ENCODE peak calls at places on chromosomes 2 and 18, in four cellular contexts. C is left ventricle myocardium inferior, E is GM12878, J is fibroblast of pulmonary artery. Z is an unnamed sample.

GRCh38 chr2:140695163-140695562 is 1435.7 kb downstream of the LRP1B start:
- DNase-seq in C (no peak), E (no peak), J (peak), Z (no peak)

GRCh38 chr18:44715245-44715644 is 34.6 kb downstream of the SETBP1 start:
- DNase-seq in C (no peak), E (no peak), J (peak), Z (no peak)

GRCh38 chr2:157443090-157443489 is 799 bp downstream of the CYTIP start:
- DNase-seq in C (no peak), E (no peak), J (no peak), Z (no peak)

GRCh38 chr2:165305391-165306096 is 66.3 kb downstream of the SCN2A start:
- DNase-seq in C (no peak), E (no peak), J (peak), Z (no peak)

GRCh38 chr2:205865794-205866490 is 183.6 kb downstream of the NRP2 start:
- DNase-seq in C (no peak), E (no peak), J (no peak), Z (no peak)

GRCh38 chr2:215022418-215022817 is 116.0 kb downstream of the ABCA12 start:
- DNase-seq in C (no peak), E (no peak), J (peak), Z (no peak)

GRCh38 chr2:62458206-62459035 is 47.6 kb downstream of the TMEM17 start:
- DNase-seq in C (peak), E (no peak), J (no peak), Z (no peak)

GRCh38 chr2:64654993-64655666 is 1.4 kb upstream of the SERTAD2 start:
- DNase-seq in C (no peak), E (no peak), J (peak), Z (no peak)

GRCh38 chr2:98505311-98505808 is 60.7 kb downstream of the INPP4A start:
- DNase-seq in C (peak), E (no peak), J (no peak), Z (no peak)

GRCh38 chr2:71606244-71606643 is 152.9 kb downstream of the DYSF start:
- DNase-seq in C (no peak), E (no peak), J (no peak), Z (no peak)

GRCh38 chr2:230160112-230160660 is 59.6 kb downstream of the SP110 start:
- DNase-seq in C (no peak), E (peak), J (peak), Z (peak)

GRCh38 chr18:54983041-54983686 is 23.9 kb upstream of the CCDC68 start:
- DNase-seq in C (no peak), E (no peak), J (peak), Z (peak)

DNA sequence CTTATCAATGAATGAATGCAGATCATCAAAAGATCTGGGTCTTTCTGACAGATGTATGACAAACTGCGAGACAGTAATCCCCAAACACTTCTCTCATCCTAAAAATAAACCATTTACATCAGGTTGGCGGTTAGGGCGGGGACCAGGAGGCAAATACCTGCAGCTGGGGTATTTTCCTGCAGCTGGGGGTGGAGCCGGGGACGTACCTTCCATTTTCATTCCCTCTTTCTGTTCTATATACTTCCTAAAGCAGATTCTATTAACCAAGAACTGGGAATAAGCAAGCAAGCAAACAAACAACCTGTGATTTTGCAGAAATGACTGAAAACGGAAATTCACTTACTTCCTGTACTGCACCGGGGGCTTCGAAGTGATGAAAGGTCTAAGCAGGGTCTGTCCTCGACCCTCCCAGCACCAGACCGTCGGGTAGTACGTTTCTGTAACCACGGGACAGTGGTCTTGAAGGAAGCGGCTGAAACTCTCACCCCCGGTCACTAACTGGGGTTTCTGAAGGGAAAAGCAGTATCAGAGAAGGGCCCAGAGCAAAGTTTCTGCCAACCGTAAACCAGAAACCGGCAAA is 1.2 kb downstream of the ABHD3 start:
- DNase-seq in C (no peak), E (peak), J (no peak), Z (no peak)
- H3K4me3 ChIP-seq in C (peak), E (peak), J (peak), Z (peak)

GRCh38 chr18:9710037-9710436 is 1.9 kb downstream of the RAB31 start:
- DNase-seq in C (no peak), E (no peak), J (no peak), Z (no peak)

GRCh38 chr18:9706081-9706935 is 1.8 kb upstream of the RAB31 start:
- DNase-seq in C (no peak), E (no peak), J (no peak), Z (no peak)

GRCh38 chr18:9707381-9708056 is 582 bp upstream of the RAB31 start:
- DNase-seq in C (no peak), E (no peak), J (peak), Z (no peak)

GRCh38 chr18:9708882-9709877 is 1.1 kb downstream of the RAB31 start:
- DNase-seq in C (peak), E (no peak), J (peak), Z (no peak)

DNA sequence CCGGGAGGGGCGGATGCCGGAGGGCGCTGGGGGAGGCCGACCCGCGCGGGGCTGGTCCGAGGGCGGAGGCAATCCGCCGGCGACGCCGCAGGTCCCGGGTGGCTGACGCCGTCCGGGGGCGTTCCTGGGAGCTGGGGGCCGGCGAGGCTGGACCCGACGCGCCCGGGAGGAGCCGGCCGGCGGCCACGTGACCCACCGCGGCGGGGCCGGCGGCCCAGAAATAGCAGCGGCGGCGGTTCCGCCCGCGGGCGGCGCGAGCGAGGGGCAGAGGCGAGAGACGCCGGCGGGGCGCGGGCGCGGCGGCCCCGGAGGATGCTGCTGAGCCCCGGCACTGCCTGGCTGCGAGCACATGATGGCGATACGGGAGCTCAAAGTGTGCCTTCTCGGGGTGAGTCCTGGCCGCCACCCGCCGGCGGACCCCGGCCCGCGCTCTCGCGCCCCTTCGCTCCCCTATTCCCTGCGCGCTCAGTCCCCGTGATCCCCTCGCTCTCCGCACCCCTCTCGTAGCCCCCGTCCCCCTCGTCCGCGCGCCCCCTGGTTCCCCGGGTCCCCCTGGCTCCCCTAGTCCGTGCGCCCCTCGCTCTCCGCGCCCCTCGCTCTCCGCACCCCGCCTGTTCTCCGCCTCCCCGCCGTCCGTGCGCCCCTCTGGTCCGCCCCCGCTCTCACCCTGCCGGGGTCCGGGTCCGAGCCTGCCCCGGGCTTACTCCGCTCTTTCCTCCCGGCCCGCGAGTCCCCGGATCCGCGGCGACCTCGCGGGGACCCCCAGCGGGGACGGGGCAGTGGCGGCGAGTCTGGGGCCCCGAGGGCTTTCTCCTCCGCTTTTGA is at the start of gene RAB31:
- DNase-seq in C (peak), E (no peak), J (peak), Z (no peak)
- TF ChIP-seq CTCF in C (peak), E (no peak), J (no peak), Z (no peak)

GRCh38 chr2:30733829-30734520 is 73.3 kb downstream of the CAPN13 start:
- DNase-seq in C (no peak), E (no peak), J (no peak), Z (no peak)
- H3K4me3 ChIP-seq in C (no peak), E (no peak), J (no peak), Z (no peak)

GRCh38 chr2:219177594-219178376 is at the start of gene RETREG2:
- DNase-seq in C (peak), E (peak), J (peak), Z (peak)
- TF ChIP-seq CTCF in C (peak), E (peak), J (no peak), Z (peak)